ENCODE peak calls at places on chromosome 11, in seven cellular contexts. K, T, B, R, N, I and Z are unnamed samples.

GRCh38 chr11:112255075-112255739 is 5.5 kb downstream of the PLET1 start:
- DNase-seq in K (peak; percentile 90), T (peak; percentile 89), B (peak; percentile 34), R (no peak), N (no peak), I (peak; percentile 45), Z (no peak)

GRCh38 chr11:78244546-78245315 is 56.0 kb downstream of the USP35 start:
- DNase-seq in K (no peak), T (no peak), B (no peak), R (no peak), N (no peak), I (no peak), Z (no peak)

GRCh38 chr11:35236667-35237003 is 97.7 kb downstream of the CD44 start:
- DNase-seq in K (peak; percentile 18), T (no peak), B (peak; percentile 37), R (no peak), N (no peak), I (no peak), Z (no peak)

GRCh38 chr11:76588455-76589325 is 81.9 kb downstream of the LRRC32 start:
- DNase-seq in K (peak; percentile 68), T (no peak), B (peak; percentile 81), R (no peak), N (no peak), I (no peak), Z (peak; percentile 98)

GRCh38 chr11:35402751-35403454 is 16.5 kb downstream of the SLC1A2 start:
- DNase-seq in K (no peak), T (no peak), B (no peak), R (no peak), N (no peak), I (no peak), Z (no peak)

GRCh38 chr11:126059238-126059761 is 3.4 kb downstream of the CDON start:
- DNase-seq in K (no peak), T (no peak), B (no peak), R (no peak), N (no peak), I (no peak), Z (no peak)

GRCh38 chr11:95442531-95443050 is 211.6 kb upstream of the SESN3 start:
- DNase-seq in K (no peak), T (no peak), B (no peak), R (no peak), N (no peak), I (no peak), Z (no peak)

GRCh38 chr11:75103380-75104026 is 6.8 kb upstream of the OR2AT4 start:
- DNase-seq in K (no peak), T (peak; percentile 65), B (no peak), R (no peak), N (no peak), I (peak; percentile 32), Z (peak; percentile 12)

GRCh38 chr11:36454551-36454950 is 55.5 kb downstream of the TRAF6 start:
- DNase-seq in K (no peak), T (no peak), B (no peak), R (no peak), N (no peak), I (no peak), Z (no peak)

GRCh38 chr11:36455658-36456111 is 54.4 kb downstream of the TRAF6 start:
- DNase-seq in K (peak; percentile 67), T (peak; percentile 98), B (peak; percentile 92), R (peak; percentile 27), N (no peak), I (no peak), Z (no peak)

GRCh38 chr11:36454991-36455611 is 55.0 kb downstream of the TRAF6 start:
- DNase-seq in K (no peak), T (no peak), B (peak; percentile 40), R (no peak), N (no peak), I (no peak), Z (no peak)

GRCh38 chr11:36458129-36458918 is 51.7 kb downstream of the TRAF6 start:
- DNase-seq in K (no peak), T (no peak), B (no peak), R (no peak), N (no peak), I (no peak), Z (no peak)

DNA sequence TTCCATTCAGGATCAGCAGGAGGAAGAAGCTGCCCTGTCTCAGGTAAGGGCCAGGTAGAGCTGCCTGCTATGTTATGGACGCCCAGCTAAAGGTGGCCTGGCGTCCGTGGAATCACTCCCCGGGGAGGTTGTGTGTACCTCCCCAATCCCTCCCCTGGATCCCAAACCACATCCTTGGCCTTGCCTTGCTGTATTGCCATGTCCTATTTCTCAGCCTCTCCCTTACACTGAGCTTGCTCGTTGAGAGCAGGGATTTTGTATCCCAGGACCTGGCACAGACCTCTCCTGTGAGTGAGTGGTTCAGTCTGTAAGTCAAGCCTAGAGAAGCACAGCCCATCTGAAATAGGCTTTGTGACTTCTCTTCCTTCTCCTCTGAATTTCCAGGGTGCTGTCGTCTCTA is 53.9 kb downstream of the TRAF6 start:
- DNase-seq in K (no peak), T (peak; percentile 77), B (no peak), R (no peak), N (no peak), I (no peak), Z (no peak)
- H3K27ac ChIP-seq in K (no peak overlapping the region), T (peak overlapping the region; percentile 69), B (peak overlapping the region; percentile 72), R (no peak overlapping the region), N (no peak overlapping the region), I (no peak overlapping the region), Z (no peak overlapping the region)

DNA sequence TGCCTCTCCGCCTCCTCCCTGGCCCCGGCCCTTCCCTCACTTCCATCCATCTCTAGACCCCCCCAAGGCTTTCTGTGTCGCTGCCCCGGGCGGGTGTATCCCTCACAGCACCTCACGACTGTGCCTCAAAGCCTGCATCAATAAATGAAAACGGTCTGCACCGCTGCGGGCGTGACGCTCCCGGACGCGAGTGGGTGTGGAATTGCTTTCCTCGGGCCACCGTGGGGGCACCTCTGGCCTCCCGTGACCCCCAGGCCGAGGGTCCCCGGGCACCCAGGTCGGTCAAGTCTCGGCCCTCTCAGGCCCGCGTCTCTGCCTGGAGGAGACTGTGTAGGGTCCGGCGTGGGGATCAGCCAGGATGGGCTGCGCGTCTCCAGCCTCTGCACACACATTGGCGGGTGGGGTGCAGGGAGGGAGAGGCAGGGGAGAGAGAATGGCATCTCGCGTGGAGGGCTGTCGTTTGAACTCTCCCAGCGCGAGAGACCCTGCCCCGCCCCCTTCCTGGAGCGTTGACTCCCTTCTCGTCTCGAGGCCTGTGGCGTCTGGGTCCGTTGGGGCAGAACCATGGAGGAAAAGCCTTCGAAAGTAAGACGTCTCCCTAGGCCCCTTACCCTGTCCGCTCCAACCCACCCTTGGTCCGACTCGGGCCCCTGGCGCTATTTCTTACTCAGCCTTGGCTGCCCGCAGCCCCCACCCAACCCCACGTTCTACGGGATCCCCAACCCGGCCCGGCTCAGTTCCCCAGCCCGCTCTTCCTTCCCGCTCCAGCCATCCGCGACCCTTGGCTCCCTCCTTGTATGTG is at the start of gene CATSPERZ:
- DNase-seq in K (no peak), T (no peak), B (no peak), R (no peak), N (no peak), I (no peak), Z (no peak)
- H3K27ac ChIP-seq in K (no peak within 1 kb of the TSS), T (no peak within 1 kb of the TSS), B (no peak within 1 kb of the TSS), R (no peak within 1 kb of the TSS), N (no peak within 1 kb of the TSS), I (no peak within 1 kb of the TSS), Z (no peak within 1 kb of the TSS)

DNA sequence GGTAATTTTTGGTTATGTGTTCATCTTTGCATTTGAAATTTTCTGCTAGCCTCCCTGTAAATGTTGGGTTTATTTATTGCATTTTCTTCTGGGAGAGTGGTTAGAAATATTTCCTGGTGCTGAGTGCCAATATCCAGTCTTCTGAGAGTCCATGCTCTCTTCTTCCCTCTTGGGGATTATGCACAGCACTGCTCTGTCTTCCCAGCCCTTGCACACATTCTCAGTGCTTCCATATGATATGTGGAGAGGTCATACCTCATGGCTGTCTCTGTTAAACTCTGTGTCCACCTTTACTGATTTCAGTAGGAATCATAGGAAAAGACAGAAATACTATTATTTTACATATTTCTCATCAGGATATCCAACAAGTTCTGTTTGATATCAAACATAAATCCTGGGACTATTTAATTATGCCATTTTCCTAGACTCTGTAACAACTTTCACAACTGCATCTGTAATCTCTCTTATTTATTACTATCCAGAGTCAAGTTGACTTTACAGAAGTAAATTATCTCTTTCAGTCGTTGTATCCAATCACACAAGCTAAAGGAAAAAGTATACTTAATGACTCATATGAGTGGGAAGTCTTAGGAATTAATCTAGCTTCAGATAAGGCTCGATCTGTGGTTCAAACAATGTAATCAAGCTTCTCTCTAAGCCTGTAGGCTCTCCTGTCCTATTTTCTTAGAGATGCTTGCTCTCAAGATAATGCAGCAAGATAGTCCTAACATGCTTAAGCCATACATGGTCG is 2.7 kb upstream of the NXPE1 start:
- DNase-seq in K (no peak), T (peak; percentile 6), B (no peak), R (no peak), N (no peak), I (no peak), Z (no peak)
- H3K27ac ChIP-seq in K (no peak overlapping the region), T (no peak overlapping the region), B (no peak overlapping the region), R (no peak overlapping the region), N (no peak overlapping the region), I (no peak overlapping the region), Z (no peak overlapping the region)

GRCh38 chr11:12547953-12548650 is 126.1 kb upstream of the TEAD1 start:
- DNase-seq in K (peak; percentile 52), T (peak; percentile 38), B (peak; percentile 68), R (no peak), N (no peak), I (no peak), Z (no peak)
- H3K27ac ChIP-seq in K (no peak overlapping the region), T (no peak overlapping the region), B (no peak overlapping the region), R (no peak overlapping the region), N (no peak overlapping the region), I (no peak overlapping the region), Z (no peak overlapping the region)

DNA sequence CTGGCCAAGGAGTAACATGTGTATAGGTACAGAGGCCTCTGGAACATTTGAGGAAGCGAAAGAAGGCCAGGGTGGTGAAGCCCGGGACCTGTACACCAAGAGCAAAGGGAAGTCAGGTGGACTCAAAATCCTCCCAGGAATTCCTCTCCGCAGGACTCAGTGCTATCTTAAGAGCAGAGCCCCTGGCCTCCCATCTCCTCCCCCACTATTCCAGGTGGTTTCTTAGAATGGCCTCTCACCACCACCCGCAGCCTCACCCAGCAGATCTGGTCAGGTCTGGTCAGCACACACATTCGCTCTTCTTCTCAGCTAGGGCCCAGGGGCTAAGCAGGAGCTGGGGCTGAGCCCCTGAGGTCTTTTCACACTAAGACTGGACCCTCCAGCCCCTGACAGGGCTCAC is 59.1 kb downstream of the SCGB1A1 start:
- DNase-seq in K (no peak), T (no peak), B (no peak), R (no peak), N (no peak), I (no peak), Z (no peak)
- H3K27ac ChIP-seq in K (no peak overlapping the region), T (no peak overlapping the region), B (no peak overlapping the region), R (no peak overlapping the region), N (no peak overlapping the region), I (no peak overlapping the region), Z (no peak overlapping the region)

GRCh38 chr11:19777342-19778102 is 64.9 kb downstream of the NAV2 start:
- DNase-seq in K (peak; percentile 15), T (peak; percentile 42), B (no peak), R (peak; percentile 25), N (no peak), I (no peak), Z (no peak)

GRCh38 chr11:19774817-19775600 is 62.4 kb downstream of the NAV2 start:
- DNase-seq in K (no peak), T (no peak), B (no peak), R (no peak), N (no peak), I (no peak), Z (no peak)

GRCh38 chr11:19774329-19774728 is 61.7 kb downstream of the NAV2 start:
- DNase-seq in K (no peak), T (no peak), B (no peak), R (no peak), N (no peak), I (no peak), Z (no peak)

GRCh38 chr11:19775622-19776021 is 63.0 kb downstream of the NAV2 start:
- DNase-seq in K (no peak), T (no peak), B (no peak), R (no peak), N (no peak), I (no peak), Z (no peak)

GRCh38 chr11:19777032-19777341 is 64.3 kb downstream of the NAV2 start:
- DNase-seq in K (no peak), T (no peak), B (no peak), R (peak; percentile 47), N (no peak), I (no peak), Z (no peak)
- H3K27ac ChIP-seq in K (no peak overlapping the region), T (no peak overlapping the region), B (peak overlapping the region; percentile 22), R (peak overlapping the region; percentile 72), N (no peak overlapping the region), I (no peak overlapping the region), Z (no peak overlapping the region)